ENCODE peak calls at places on chromosome 10, in six cellular contexts. T is right lobe of liver, Y is adrenal gland, W is IMR-90, S is lower leg skin, I is GM12878. E is an unnamed sample.

GRCh38 chr10:46299531-46300366 is 13.0 kb downstream of the ANTXRL start:
- DNase-seq in T (peak), I (no peak), Y (no peak), W (no peak), S (peak), E (peak)

GRCh38 chr10:94485094-94485493 is 60.5 kb upstream of the HELLS start:
- DNase-seq in S (no peak), I (no peak), T (no peak), Y (no peak), W (no peak), E (no peak)

GRCh38 chr10:128688154-128688553 is 561.9 kb upstream of the MKI67 start:
- DNase-seq in T (no peak), I (no peak), Y (no peak), S (no peak), W (no peak), E (no peak)

GRCh38 chr10:20885678-20886077 is 11.4 kb downstream of the NEBL start:
- DNase-seq in T (no peak), W (no peak), Y (no peak), S (no peak), I (no peak), E (no peak)

GRCh38 chr10:99456207-99456606 is 25.8 kb upstream of the GOT1 start:
- DNase-seq in W (no peak), Y (no peak), I (no peak), S (no peak), T (no peak), E (no peak)

GRCh38 chr10:62738916-62739315 is 65.6 kb upstream of the ADO start:
- DNase-seq in W (peak), T (no peak), I (no peak), S (no peak), Y (no peak), E (no peak)

GRCh38 chr10:70445718-70446485 is 4.4 kb upstream of the NODAL start:
- DNase-seq in T (no peak), Y (no peak), W (peak), S (no peak), I (no peak), E (peak)

GRCh38 chr10:5987747-5988146 is 10.4 kb upstream of the IL15RA start:
- DNase-seq in T (no peak), W (no peak), I (no peak), Y (no peak), S (peak), E (peak)

GRCh38 chr10:3464760-3465405 is 292.3 kb upstream of the PITRM1 start:
- DNase-seq in S (peak), I (no peak), Y (no peak), T (no peak), W (peak), E (no peak)

GRCh38 chr10:57506414-57507094 is 761.1 kb downstream of the IPMK start:
- DNase-seq in T (no peak), I (no peak), W (no peak), S (no peak), Y (no peak), E (peak)

GRCh38 chr10:77574436-77574835 is 63.2 kb downstream of the KCNMA1 start:
- DNase-seq in I (no peak), T (no peak), W (no peak), Y (no peak), S (no peak), E (no peak)

GRCh38 chr10:90859321-90859751 is 1.5 kb upstream of the HTR7 start:
- DNase-seq in I (no peak), W (peak), Y (no peak), S (no peak), T (no peak), E (no peak)

GRCh38 chr10:17737021-17737965 is 14.7 kb upstream of the TMEM236 start:
- DNase-seq in W (peak), Y (peak), S (no peak), T (no peak), I (no peak), E (no peak)

GRCh38 chr10:16116404-16117304 is 256.3 kb upstream of the MINDY3 start:
- DNase-seq in S (no peak), T (no peak), I (peak), W (no peak), Y (no peak), E (no peak)

GRCh38 chr10:80411267-80411668 is 2.9 kb downstream of the PRXL2A start:
- DNase-seq in W (no peak), Y (peak), T (peak), I (no peak), S (no peak), E (no peak)

GRCh38 chr10:11159543-11160215 is 142.0 kb downstream of the CELF2 start:
- DNase-seq in W (no peak), I (no peak), T (no peak), Y (no peak), S (no peak), E (no peak)

GRCh38 chr10:117550042-117550441 is 7.5 kb downstream of the EMX2 start:
- DNase-seq in T (no peak), W (no peak), Y (no peak), S (no peak), I (no peak), E (no peak)

GRCh38 chr10:102673961-102674511 is 29.8 kb downstream of the TRIM8 start:
- DNase-seq in T (peak), I (no peak), Y (peak), S (no peak), W (peak), E (peak)

GRCh38 chr10:70462349-70462984 is 16.1 kb upstream of the PALD1 start:
- DNase-seq in T (no peak), S (no peak), Y (peak), W (no peak), I (no peak), E (peak)

GRCh38 chr10:122461367-122461728 is at the start of gene HTRA1:
- DNase-seq in T (peak), S (peak), W (peak), I (no peak), Y (peak), E (peak)

GRCh38 chr10:124657806-124658205 is 86.4 kb downstream of the FAM53B start:
- DNase-seq in S (no peak), W (peak), T (no peak), I (peak), Y (no peak), E (no peak)

GRCh38 chr10:106044511-106044910 is 1120.0 kb downstream of the SORCS1 start:
- DNase-seq in T (no peak), S (no peak), Y (no peak), W (no peak), I (no peak), E (no peak)

GRCh38 chr10:80453392-80453714 is 757 bp upstream of the TSPAN14 start:
- DNase-seq in Y (no peak), T (no peak), I (no peak), S (no peak), W (no peak), E (no peak)

GRCh38 chr10:128054163-128054970 is 71.9 kb downstream of the MKI67 start:
- DNase-seq in Y (no peak), T (no peak), I (no peak), S (no peak), W (no peak), E (no peak)

DNA sequence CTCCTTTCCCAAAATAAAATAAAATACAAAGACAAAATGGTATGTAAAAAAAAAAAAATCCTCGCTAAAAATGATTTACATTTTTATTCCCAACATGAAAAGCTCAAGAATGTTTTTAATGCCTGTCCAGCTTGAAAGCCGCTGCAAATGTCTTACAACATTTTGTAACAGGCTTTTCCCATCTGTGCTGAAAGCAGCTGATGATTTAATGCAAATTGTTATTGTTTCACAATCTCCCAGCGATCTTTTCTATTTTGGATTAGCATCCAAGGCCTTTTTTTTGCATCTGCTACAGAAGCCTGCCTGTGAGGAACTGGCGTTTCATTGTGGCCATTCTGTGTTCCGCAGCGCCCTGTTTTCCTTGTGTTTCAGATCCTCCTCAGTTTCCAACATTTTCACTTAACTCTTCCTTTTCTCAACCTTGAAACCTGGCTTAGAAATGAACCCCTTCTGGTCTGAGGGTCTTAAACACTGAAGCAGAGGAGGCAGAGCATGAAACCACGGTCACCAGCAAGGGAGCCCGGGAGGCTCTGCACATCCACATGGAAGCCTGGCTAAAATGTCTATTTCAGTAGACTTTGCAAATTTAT is 712.1 kb downstream of the PARD3 start:
- DNase-seq in S (peak), W (peak), T (no peak), I (no peak), Y (no peak), E (no peak)
- TF ChIP-seq CTCF in S (no peak), W (no peak), T (no peak), I (no peak), Y (no peak), E (no peak)

DNA sequence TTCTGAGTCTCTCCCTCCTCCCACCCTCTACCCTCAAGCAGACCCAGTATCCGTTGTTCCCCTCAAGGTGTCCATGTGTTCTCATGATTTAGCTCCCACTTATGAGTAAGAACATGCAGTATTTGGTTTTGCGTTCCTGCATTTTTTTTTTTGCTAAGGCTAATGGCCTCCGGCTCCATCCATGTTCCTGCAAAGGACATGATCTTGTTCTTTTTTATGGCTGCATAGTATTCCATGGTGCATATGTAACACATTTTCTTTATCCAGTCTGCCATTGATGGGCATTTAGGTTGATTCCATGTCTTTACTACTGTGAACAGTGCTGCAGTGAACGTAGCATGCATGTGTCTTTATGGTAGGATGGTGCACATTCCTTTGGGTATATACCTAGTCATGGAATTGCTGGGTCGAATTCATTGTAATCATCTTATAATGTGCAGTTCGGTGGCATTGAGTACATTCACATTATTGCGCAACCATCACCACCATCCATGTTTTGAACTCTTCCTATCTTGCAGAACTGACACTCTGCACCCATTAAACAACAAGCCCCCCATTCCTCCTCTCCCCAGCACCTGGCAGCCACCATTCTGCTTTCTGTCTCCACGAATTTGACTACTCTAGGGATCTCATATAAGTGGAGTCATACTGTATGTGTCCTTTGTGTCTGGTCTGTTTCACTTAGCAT is 125.5 kb downstream of the CAMK1D start:
- DNase-seq in S (no peak), Y (no peak), I (no peak), W (no peak), T (no peak), E (no peak)
- H3K4me3 ChIP-seq in S (no peak), Y (no peak), I (no peak), W (no peak), T (no peak), E (no peak)

GRCh38 chr10:110513949-110514348 is 16.2 kb downstream of the DUSP5 start:
- DNase-seq in T (no peak), Y (peak), W (no peak), I (no peak), S (no peak), E (peak)
- TF ChIP-seq POLR2A in T (no peak), Y (no peak), W (peak), I (no peak), S (no peak), E (no peak)

GRCh38 chr10:131972474-131973071 is 9.2 kb downstream of the BNIP3 start:
- DNase-seq in W (peak), S (no peak), Y (peak), I (no peak), T (no peak), E (peak)
- TF ChIP-seq CTCF in W (no peak), S (no peak), Y (no peak), I (no peak), T (no peak), E (no peak)

DNA sequence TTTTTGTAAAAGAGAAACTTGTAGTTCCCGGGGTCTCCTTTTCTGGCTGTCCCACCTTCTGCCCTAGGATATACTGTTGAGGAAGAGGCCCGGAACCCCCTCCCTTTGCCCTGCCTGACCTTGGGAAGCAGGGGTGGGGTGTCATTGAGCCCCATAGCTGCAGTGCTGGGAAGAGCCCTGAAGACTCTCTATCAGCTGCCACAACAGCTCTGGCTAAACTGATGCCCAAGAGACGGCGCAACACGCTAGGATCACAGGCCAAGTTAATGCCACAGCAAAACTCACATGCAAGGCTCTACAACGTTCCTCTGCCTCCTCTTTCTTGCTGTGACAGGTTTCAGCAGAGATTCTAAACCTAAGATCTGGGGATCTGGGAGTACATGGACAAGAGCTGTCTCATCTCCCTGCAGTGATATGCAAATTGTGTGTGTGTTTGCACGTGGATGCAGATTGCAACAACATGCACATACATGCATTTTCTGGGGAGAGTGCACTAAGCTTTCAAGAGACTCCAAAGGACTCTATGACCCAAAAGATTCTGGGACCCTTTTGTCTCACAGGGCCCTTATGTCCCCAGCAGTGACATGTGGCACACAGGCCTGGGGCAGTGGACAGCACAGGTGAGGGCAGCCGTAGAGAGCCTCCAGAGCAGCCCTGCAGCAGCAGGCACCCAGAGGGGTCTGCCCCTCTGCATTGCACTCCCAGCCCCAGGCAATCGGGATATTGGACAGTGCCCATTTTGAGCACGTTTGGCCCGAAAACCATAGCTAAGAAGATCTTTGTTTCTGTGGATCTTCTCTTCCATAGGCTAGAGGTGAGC is 2.5 kb downstream of the RASSF4 start:
- DNase-seq in I (no peak), T (no peak), Y (no peak), W (no peak), S (peak), E (no peak)
- H3K4me3 ChIP-seq in I (peak), T (no peak), Y (no peak), W (no peak), S (no peak), E (peak)

DNA sequence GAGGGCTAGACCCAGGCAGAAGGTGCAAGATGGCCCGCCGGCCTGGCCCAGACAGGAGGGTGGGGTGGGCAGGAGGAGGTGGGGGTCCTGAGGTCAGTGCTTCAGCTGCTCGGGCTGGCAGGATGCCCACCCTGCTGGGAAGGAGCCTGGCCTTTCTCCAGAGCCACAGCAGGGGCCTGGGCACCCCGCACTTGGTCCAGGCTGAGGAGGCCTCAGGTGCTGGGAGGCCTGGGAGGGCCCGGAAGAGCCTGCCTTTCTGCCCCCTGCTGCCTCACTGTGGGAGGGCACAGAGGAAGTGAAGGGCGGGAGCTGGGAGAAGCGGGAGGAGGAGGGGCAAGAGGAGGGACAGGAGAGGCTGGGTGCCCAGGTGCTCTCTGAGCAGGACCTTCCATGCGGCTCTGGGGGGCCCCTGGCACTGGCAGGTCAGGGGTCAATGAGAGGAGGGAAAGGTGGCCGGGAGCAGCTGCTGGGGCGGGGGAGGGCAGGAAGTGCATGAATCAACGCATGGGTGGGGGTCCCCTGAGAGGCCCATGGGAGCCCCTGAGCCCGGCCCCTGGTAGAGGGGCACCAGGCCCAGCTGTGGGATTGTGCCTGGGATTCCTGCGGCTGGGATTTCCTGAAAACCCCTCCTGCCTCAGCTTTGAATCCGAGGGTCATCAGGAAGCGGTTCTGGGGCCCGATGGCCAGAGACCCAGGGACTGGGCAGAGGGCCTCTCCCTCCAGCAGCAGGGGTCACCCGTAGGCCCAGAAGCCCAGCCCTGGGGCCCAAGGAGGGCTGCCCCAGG is 49.9 kb downstream of the PWWP2B start:
- DNase-seq in T (no peak), Y (peak), S (no peak), W (peak), I (peak), E (no peak)
- TF ChIP-seq POLR2A in T (no peak), Y (no peak), S (no peak), W (no peak), I (peak), E (peak)

GRCh38 chr10:66931340-66931948 is 5.6 kb downstream of the LRRTM3 start:
- DNase-seq in S (no peak), I (peak), Y (no peak), W (peak), T (no peak), E (no peak)
- TF ChIP-seq CTCF in S (no peak), I (peak), Y (peak), W (peak), T (peak), E (peak)

GRCh38 chr10:109924100-109924499 is 789 bp upstream of the XPNPEP1 start:
- DNase-seq in S (no peak), I (no peak), Y (no peak), W (no peak), T (no peak), E (no peak)
- H3K4me3 ChIP-seq in S (no peak), I (no peak), Y (no peak), W (no peak), T (no peak), E (peak)

E was measured in sigmoid colon.